ENCODE peak calls at places on chromosome 15, in ten cellular contexts. Y is AG20443; C is NCI-H2107; U is activated CD4-positive, alpha-beta T cell treated with anti-CD3 and anti-CD28 coated beads for 48 hours; A is T-helper 9 cell; L is kidney tubule cell; E is HT1080; X is activated naive CD4-positive, alpha-beta T cell; O is A549; Q is skeletal muscle cell. K is an unnamed sample.
A peak's percentile ranks its signal among the peaks of the same experiment; 100 is the strongest.

GRCh38 chr15:25052191-25052999 is 97.6 kb downstream of the SNRPN start:
- DNase-seq in A (no peak), O (no peak), L (no peak), E (no peak), Y (peak; percentile 4), X (no peak), Q (no peak), C (no peak), U (no peak), K (no peak)

GRCh38 chr15:37771462-37771861 is 163.0 kb upstream of the TMCO5A start:
- DNase-seq in X (no peak), L (peak; percentile 16), A (no peak), U (no peak), Y (no peak), E (peak; percentile 86), Q (peak; percentile 55), C (no peak), O (no peak), K (peak; percentile 68)

GRCh38 chr15:63923993-63924950 is 90.5 kb upstream of the HERC1 start:
- DNase-seq in A (no peak), C (no peak), Q (no peak), U (no peak), X (no peak), O (no peak), L (no peak), Y (no peak), E (no peak), K (no peak)

GRCh38 chr15:62909257-62909656 is 133.3 kb upstream of the TPM1 start:
- DNase-seq in O (no peak), L (no peak), U (no peak), E (peak; percentile 53), X (no peak), A (no peak), Y (peak; percentile 7), C (no peak), Q (no peak), K (no peak)

GRCh38 chr15:60328852-60329443 is 68.8 kb downstream of the ANXA2 start:
- DNase-seq in X (no peak), Q (no peak), Y (peak; percentile 41), O (peak; percentile 47), L (peak; percentile 32), C (no peak), U (peak; percentile 53), E (no peak), A (no peak), K (no peak)

GRCh38 chr15:47466357-47466756 is 250.9 kb upstream of the SEMA6D start:
- DNase-seq in Y (no peak), U (no peak), A (no peak), E (peak; percentile 34), O (no peak), X (no peak), L (peak; percentile 70), C (no peak), Q (no peak), K (peak; percentile 18)

GRCh38 chr15:100114526-100114925 is 227.2 kb downstream of the ADAMTS17 start:
- DNase-seq in C (no peak), O (no peak), L (peak; percentile 35), Y (peak; percentile 22), X (no peak), U (no peak), Q (no peak), A (no peak), E (peak; percentile 64), K (no peak)

GRCh38 chr15:63246691-63247464 is 30.5 kb upstream of the APH1B start:
- DNase-seq in L (no peak), X (no peak), C (no peak), E (no peak), Y (peak; percentile 47), O (peak; percentile 70), U (no peak), Q (peak; percentile 88), A (no peak), K (peak; percentile 91)

GRCh38 chr15:92878593-92879053 is 21.5 kb upstream of the CHD2 start:
- DNase-seq in U (no peak), X (no peak), Q (no peak), E (no peak), L (no peak), O (no peak), Y (no peak), C (peak; percentile 21), A (no peak), K (no peak)

GRCh38 chr15:89167267-89168176 is 53.9 kb downstream of the RLBP1 start:
- DNase-seq in Q (peak; percentile 50), E (peak; percentile 98), O (peak; percentile 44), A (no peak), X (no peak), C (no peak), U (peak; percentile 80), Y (peak; percentile 27), L (peak; percentile 94), K (peak; percentile 94)

GRCh38 chr15:64151727-64152506 is at the start of gene SNX22:
- DNase-seq in C (no peak), U (peak; percentile 31), A (peak; percentile 26), O (no peak), L (no peak), X (no peak), Q (no peak), Y (peak; percentile 38), E (no peak), K (no peak)

GRCh38 chr15:62250176-62250575 is 85.1 kb upstream of the C2CD4B start:
- DNase-seq in E (no peak), Y (no peak), C (no peak), X (no peak), A (no peak), O (no peak), U (no peak), L (no peak), Q (no peak), K (no peak)

GRCh38 chr15:52698514-52698913 is 19.3 kb upstream of the ATOSA start:
- DNase-seq in U (no peak), Q (no peak), Y (no peak), X (no peak), L (no peak), E (no peak), A (no peak), C (no peak), O (no peak), K (no peak)

GRCh38 chr15:58684751-58685150 is 64.8 kb downstream of the ADAM10 start:
- DNase-seq in E (no peak), C (no peak), Q (no peak), X (no peak), U (no peak), Y (no peak), A (no peak), L (no peak), O (no peak), K (peak; percentile 36)

GRCh38 chr15:81531141-81531592 is 157.2 kb upstream of the TMC3 start:
- DNase-seq in X (no peak), E (peak; percentile 43), O (no peak), L (no peak), C (no peak), Y (no peak), Q (peak; percentile 9), U (no peak), A (no peak), K (no peak)

GRCh38 chr15:74168673-74169274 is 4.7 kb upstream of the ISLR start:
- DNase-seq in X (no peak), Y (peak; percentile 7), Q (no peak), U (no peak), O (no peak), C (no peak), L (no peak), E (no peak), A (no peak), K (no peak)

GRCh38 chr15:75140080-75140879 is 61.4 kb upstream of the C15orf39 start:
- DNase-seq in A (no peak), Y (no peak), Q (no peak), L (no peak), C (no peak), O (no peak), E (no peak), X (no peak), U (no peak), K (no peak)

GRCh38 chr15:60315878-60316277 is 81.9 kb downstream of the ANXA2 start:
- DNase-seq in L (no peak), O (no peak), U (peak; percentile 10), Q (no peak), X (no peak), A (no peak), E (no peak), Y (no peak), C (no peak), K (no peak)

GRCh38 chr15:39171944-39172368 is 408.9 kb upstream of the THBS1 start:
- DNase-seq in Q (peak; percentile 96), X (no peak), Y (peak; percentile 85), U (peak; percentile 54), O (peak; percentile 93), C (peak; percentile 55), E (peak; percentile 97), L (peak; percentile 99), A (no peak), K (peak; percentile 98)

GRCh38 chr15:72281713-72282112 is 9.4 kb upstream of the PARP6 start:
- DNase-seq in L (peak; percentile 72), O (no peak), X (no peak), Y (no peak), A (no peak), U (no peak), E (peak; percentile 47), C (no peak), Q (no peak), K (peak; percentile 47)

GRCh38 chr15:23424111-23424904 is 22.7 kb downstream of the GOLGA6L2 start:
- DNase-seq in X (no peak), U (no peak), Q (no peak), C (no peak), E (no peak), Y (no peak), L (no peak), A (no peak), O (no peak), K (no peak)

GRCh38 chr15:39594764-39595620 is 14.1 kb downstream of the THBS1 start:
- DNase-seq in A (no peak), X (no peak), U (no peak), O (no peak), Q (no peak), E (no peak), C (no peak), Y (no peak), L (peak; percentile 60), K (peak; percentile 63)

GRCh38 chr15:40072216-40072990 is 33.4 kb upstream of the SRP14 start:
- DNase-seq in X (no peak), U (no peak), Y (no peak), Q (no peak), E (no peak), L (no peak), C (no peak), A (no peak), O (no peak), K (no peak)

GRCh38 chr15:28909958-28910500 is 24.3 kb downstream of the APBA2 start:
- DNase-seq in U (no peak), L (no peak), C (no peak), Y (no peak), E (no peak), Q (no peak), O (no peak), A (no peak), X (no peak), K (no peak)

GRCh38 chr15:94263341-94264273 is 32.2 kb downstream of the MCTP2 start:
- DNase-seq in E (no peak), U (no peak), A (no peak), O (no peak), X (no peak), Q (no peak), C (no peak), L (no peak), Y (peak; percentile 20), K (no peak)

GRCh38 chr15:68551296-68551635 is 27.5 kb upstream of the CORO2B start:
- DNase-seq in Y (no peak), X (no peak), L (no peak), Q (no peak), O (no peak), U (no peak), E (no peak), A (no peak), C (no peak), K (no peak)

GRCh38 chr15:58340176-58340575 is 91.6 kb upstream of the LIPC start:
- DNase-seq in X (no peak), C (no peak), L (peak; percentile 24), Q (peak; percentile 39), A (no peak), E (peak; percentile 25), O (no peak), U (no peak), Y (no peak), K (peak; percentile 46)

GRCh38 chr15:78565097-78565950 is at the start of gene CHRNA5:
- DNase-seq in E (peak; percentile 80), X (peak; percentile 11), L (peak; percentile 85), A (peak; percentile 62), Q (peak; percentile 37), C (peak; percentile 25), U (peak; percentile 87), O (peak; percentile 94), Y (peak; percentile 92), K (peak; percentile 75)